ENCODE peak calls at places on chromosome 20, in ten cellular contexts. One of them, this sample, is unnamed.

GRCh38 chr20:23446505-23446904 is 6.2 kb downstream of the CST11 start:
- DNase-seq in GM13977: peak
- DNase-seq in coronary artery: no peak
- DNase-seq in lung: peak
- DNase-seq in fibroblast of the aortic adventitia: peak
- DNase-seq in brain microvascular endothelial cell: peak
- DNase-seq in HFFc6: peak
- DNase-seq in SK-N-SH: peak
- DNase-seq in A549: peak
- DNase-seq in fibroblast of lung: peak
- DNase-seq in this sample: peak

GRCh38 chr20:432677-433299 is 24.7 kb downstream of the RBCK1 start:
- DNase-seq in GM13977: no peak
- DNase-seq in coronary artery: no peak
- DNase-seq in lung: no peak
- DNase-seq in fibroblast of the aortic adventitia: no peak
- DNase-seq in brain microvascular endothelial cell: no peak
- DNase-seq in HFFc6: no peak
- DNase-seq in SK-N-SH: no peak
- DNase-seq in A549: no peak
- DNase-seq in fibroblast of lung: no peak
- DNase-seq in this sample: no peak

GRCh38 chr20:24781061-24781980 is 167.7 kb upstream of the CST7 start:
- DNase-seq in GM13977: no peak
- DNase-seq in coronary artery: no peak
- DNase-seq in lung: no peak
- DNase-seq in fibroblast of the aortic adventitia: peak
- DNase-seq in brain microvascular endothelial cell: no peak
- DNase-seq in HFFc6: peak
- DNase-seq in SK-N-SH: peak
- DNase-seq in A549: peak
- DNase-seq in fibroblast of lung: peak
- DNase-seq in this sample: peak

GRCh38 chr20:5528719-5529256 is 212.0 kb upstream of the PROKR2 start:
- DNase-seq in GM13977: peak
- DNase-seq in coronary artery: no peak
- DNase-seq in lung: peak
- DNase-seq in fibroblast of the aortic adventitia: peak
- DNase-seq in brain microvascular endothelial cell: peak
- DNase-seq in HFFc6: peak
- DNase-seq in SK-N-SH: peak
- DNase-seq in A549: peak
- DNase-seq in fibroblast of lung: peak
- DNase-seq in this sample: peak

GRCh38 chr20:36333841-36334240 is 27.7 kb downstream of the DLGAP4 start:
- DNase-seq in GM13977: no peak
- DNase-seq in coronary artery: no peak
- DNase-seq in lung: no peak
- DNase-seq in fibroblast of the aortic adventitia: no peak
- DNase-seq in brain microvascular endothelial cell: no peak
- DNase-seq in HFFc6: no peak
- DNase-seq in SK-N-SH: no peak
- DNase-seq in A549: no peak
- DNase-seq in fibroblast of lung: no peak
- DNase-seq in this sample: no peak

GRCh38 chr20:33531047-33531877 is 41.4 kb downstream of the CBFA2T2 start:
- DNase-seq in GM13977: no peak
- DNase-seq in coronary artery: no peak
- DNase-seq in lung: no peak
- DNase-seq in fibroblast of the aortic adventitia: peak
- DNase-seq in brain microvascular endothelial cell: no peak
- DNase-seq in HFFc6: no peak
- DNase-seq in SK-N-SH: peak
- DNase-seq in A549: no peak
- DNase-seq in fibroblast of lung: peak
- DNase-seq in this sample: peak

GRCh38 chr20:57638173-57638894 is 18.1 kb upstream of the ZBP1 start:
- DNase-seq in GM13977: no peak
- DNase-seq in coronary artery: no peak
- DNase-seq in lung: peak
- DNase-seq in fibroblast of the aortic adventitia: no peak
- DNase-seq in brain microvascular endothelial cell: peak
- DNase-seq in HFFc6: no peak
- DNase-seq in SK-N-SH: no peak
- DNase-seq in A549: peak
- DNase-seq in fibroblast of lung: no peak
- DNase-seq in this sample: no peak

GRCh38 chr20:10641893-10642292 is 31.9 kb downstream of the JAG1 start:
- DNase-seq in GM13977: no peak
- DNase-seq in coronary artery: peak
- DNase-seq in lung: no peak
- DNase-seq in fibroblast of the aortic adventitia: no peak
- DNase-seq in brain microvascular endothelial cell: no peak
- DNase-seq in HFFc6: no peak
- DNase-seq in SK-N-SH: no peak
- DNase-seq in A549: no peak
- DNase-seq in fibroblast of lung: no peak
- DNase-seq in this sample: no peak

DNA sequence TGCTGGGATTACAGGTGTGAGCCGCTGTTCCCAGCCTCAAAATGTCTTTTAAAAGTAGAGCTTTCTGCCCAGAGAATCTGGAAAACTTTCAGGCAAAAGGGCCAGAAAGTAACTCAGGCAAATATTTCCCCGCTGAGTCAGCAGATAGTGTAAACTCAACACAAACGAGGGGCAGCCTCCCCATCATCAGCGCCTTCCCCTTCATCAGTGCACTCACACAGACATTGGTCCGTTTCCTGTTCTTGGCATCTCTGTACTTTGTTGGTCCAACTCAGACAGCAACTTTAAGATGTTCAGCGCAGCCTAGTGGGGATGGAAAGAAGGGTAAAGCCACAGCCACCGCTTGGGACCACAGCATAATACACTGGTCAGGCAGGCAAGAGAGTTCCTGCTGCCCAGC is 69.5 kb downstream of the CSE1L start:
- DNase-seq in GM13977: no peak
- DNase-seq in coronary artery: no peak
- DNase-seq in lung: no peak
- DNase-seq in fibroblast of the aortic adventitia: peak
- DNase-seq in brain microvascular endothelial cell: peak
- DNase-seq in HFFc6: peak
- DNase-seq in SK-N-SH: no peak
- DNase-seq in A549: no peak
- DNase-seq in fibroblast of lung: peak
- DNase-seq in this sample: no peak
- TF ChIP-seq CTCF in GM13977: no peak
- TF ChIP-seq CTCF in coronary artery: no peak
- TF ChIP-seq CTCF in lung: no peak
- TF ChIP-seq CTCF in fibroblast of the aortic adventitia: peak
- TF ChIP-seq CTCF in brain microvascular endothelial cell: peak
- TF ChIP-seq CTCF in HFFc6: peak
- TF ChIP-seq CTCF in SK-N-SH: no peak
- TF ChIP-seq CTCF in A549: no peak
- TF ChIP-seq CTCF in fibroblast of lung: peak
- TF ChIP-seq CTCF in this sample: no peak

GRCh38 chr20:48728042-48728837 is 99.6 kb downstream of the PREX1 start:
- DNase-seq in GM13977: no peak
- DNase-seq in coronary artery: no peak
- DNase-seq in lung: no peak
- DNase-seq in fibroblast of the aortic adventitia: no peak
- DNase-seq in brain microvascular endothelial cell: no peak
- DNase-seq in HFFc6: no peak
- DNase-seq in SK-N-SH: no peak
- DNase-seq in A549: no peak
- DNase-seq in fibroblast of lung: no peak
- DNase-seq in this sample: no peak
- TF ChIP-seq CTCF in GM13977: peak
- TF ChIP-seq CTCF in coronary artery: no peak
- TF ChIP-seq CTCF in lung: no peak
- TF ChIP-seq CTCF in fibroblast of the aortic adventitia: no peak
- TF ChIP-seq CTCF in brain microvascular endothelial cell: no peak
- TF ChIP-seq CTCF in HFFc6: no peak
- TF ChIP-seq CTCF in SK-N-SH: no peak
- TF ChIP-seq CTCF in A549: no peak
- TF ChIP-seq CTCF in fibroblast of lung: no peak
- TF ChIP-seq CTCF in this sample: no peak

GRCh38 chr20:49593441-49594142 is 25.7 kb upstream of the PTGIS start:
- DNase-seq in GM13977: no peak
- DNase-seq in coronary artery: no peak
- DNase-seq in lung: no peak
- DNase-seq in fibroblast of the aortic adventitia: no peak
- DNase-seq in brain microvascular endothelial cell: no peak
- DNase-seq in HFFc6: no peak
- DNase-seq in SK-N-SH: no peak
- DNase-seq in A549: no peak
- DNase-seq in fibroblast of lung: no peak
- DNase-seq in this sample: no peak

GRCh38 chr20:49594143-49594928 is 26.4 kb upstream of the PTGIS start:
- DNase-seq in GM13977: no peak
- DNase-seq in coronary artery: peak
- DNase-seq in lung: no peak
- DNase-seq in fibroblast of the aortic adventitia: peak
- DNase-seq in brain microvascular endothelial cell: peak
- DNase-seq in HFFc6: peak
- DNase-seq in SK-N-SH: no peak
- DNase-seq in A549: no peak
- DNase-seq in fibroblast of lung: peak
- DNase-seq in this sample: no peak

GRCh38 chr20:49595811-49596545 is 28.0 kb upstream of the PTGIS start:
- DNase-seq in GM13977: no peak
- DNase-seq in coronary artery: no peak
- DNase-seq in lung: no peak
- DNase-seq in fibroblast of the aortic adventitia: peak
- DNase-seq in brain microvascular endothelial cell: peak
- DNase-seq in HFFc6: peak
- DNase-seq in SK-N-SH: no peak
- DNase-seq in A549: no peak
- DNase-seq in fibroblast of lung: no peak
- DNase-seq in this sample: no peak

GRCh38 chr20:49594929-49595311 is 27.0 kb upstream of the PTGIS start:
- DNase-seq in GM13977: no peak
- DNase-seq in coronary artery: no peak
- DNase-seq in lung: no peak
- DNase-seq in fibroblast of the aortic adventitia: no peak
- DNase-seq in brain microvascular endothelial cell: no peak
- DNase-seq in HFFc6: no peak
- DNase-seq in SK-N-SH: no peak
- DNase-seq in A549: no peak
- DNase-seq in fibroblast of lung: no peak
- DNase-seq in this sample: no peak

DNA sequence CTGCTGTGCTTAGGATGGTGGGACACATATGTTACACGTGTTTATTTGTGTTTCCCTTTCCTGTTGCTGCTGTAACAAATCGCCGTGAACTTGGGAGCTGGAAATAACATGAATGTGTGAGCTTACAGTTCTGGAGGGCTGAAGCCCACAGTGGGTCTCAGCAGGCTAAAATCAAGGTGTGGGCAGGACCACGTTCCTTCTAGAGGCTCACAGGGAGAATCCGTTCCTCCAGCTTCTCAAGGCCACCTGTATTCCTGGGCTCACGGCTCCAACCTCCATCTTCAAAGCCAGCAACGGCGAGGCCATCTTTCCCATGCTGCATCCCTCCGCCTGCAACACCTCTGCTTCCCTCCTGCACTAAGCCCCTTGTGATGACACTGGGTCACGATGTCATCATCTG is 27.4 kb upstream of the PTGIS start:
- DNase-seq in GM13977: no peak
- DNase-seq in coronary artery: no peak
- DNase-seq in lung: no peak
- DNase-seq in fibroblast of the aortic adventitia: no peak
- DNase-seq in brain microvascular endothelial cell: no peak
- DNase-seq in HFFc6: no peak
- DNase-seq in SK-N-SH: no peak
- DNase-seq in A549: no peak
- DNase-seq in fibroblast of lung: no peak
- DNase-seq in this sample: no peak
- TF ChIP-seq CTCF in GM13977: no peak
- TF ChIP-seq CTCF in coronary artery: no peak
- TF ChIP-seq CTCF in lung: no peak
- TF ChIP-seq CTCF in fibroblast of the aortic adventitia: no peak
- TF ChIP-seq CTCF in brain microvascular endothelial cell: no peak
- TF ChIP-seq CTCF in HFFc6: no peak
- TF ChIP-seq CTCF in SK-N-SH: no peak
- TF ChIP-seq CTCF in A549: no peak
- TF ChIP-seq CTCF in fibroblast of lung: no peak
- TF ChIP-seq CTCF in this sample: no peak

GRCh38 chr20:62569615-62570014 is 72.7 kb upstream of the SLCO4A1 start:
- DNase-seq in GM13977: no peak
- DNase-seq in coronary artery: no peak
- DNase-seq in lung: no peak
- DNase-seq in fibroblast of the aortic adventitia: no peak
- DNase-seq in brain microvascular endothelial cell: no peak
- DNase-seq in HFFc6: no peak
- DNase-seq in SK-N-SH: no peak
- DNase-seq in A549: no peak
- DNase-seq in fibroblast of lung: no peak
- DNase-seq in this sample: no peak

GRCh38 chr20:62572980-62573379 is 69.3 kb upstream of the SLCO4A1 start:
- DNase-seq in GM13977: no peak
- DNase-seq in coronary artery: no peak
- DNase-seq in lung: no peak
- DNase-seq in fibroblast of the aortic adventitia: no peak
- DNase-seq in brain microvascular endothelial cell: no peak
- DNase-seq in HFFc6: no peak
- DNase-seq in SK-N-SH: no peak
- DNase-seq in A549: no peak
- DNase-seq in fibroblast of lung: no peak
- DNase-seq in this sample: no peak

GRCh38 chr20:62570897-62571666 is 71.2 kb upstream of the SLCO4A1 start:
- DNase-seq in GM13977: no peak
- DNase-seq in coronary artery: no peak
- DNase-seq in lung: no peak
- DNase-seq in fibroblast of the aortic adventitia: no peak
- DNase-seq in brain microvascular endothelial cell: no peak
- DNase-seq in HFFc6: no peak
- DNase-seq in SK-N-SH: no peak
- DNase-seq in A549: no peak
- DNase-seq in fibroblast of lung: no peak
- DNase-seq in this sample: no peak

GRCh38 chr20:62570403-62570802 is 71.9 kb upstream of the SLCO4A1 start:
- DNase-seq in GM13977: no peak
- DNase-seq in coronary artery: no peak
- DNase-seq in lung: no peak
- DNase-seq in fibroblast of the aortic adventitia: no peak
- DNase-seq in brain microvascular endothelial cell: no peak
- DNase-seq in HFFc6: no peak
- DNase-seq in SK-N-SH: no peak
- DNase-seq in A549: no peak
- DNase-seq in fibroblast of lung: no peak
- DNase-seq in this sample: no peak

DNA sequence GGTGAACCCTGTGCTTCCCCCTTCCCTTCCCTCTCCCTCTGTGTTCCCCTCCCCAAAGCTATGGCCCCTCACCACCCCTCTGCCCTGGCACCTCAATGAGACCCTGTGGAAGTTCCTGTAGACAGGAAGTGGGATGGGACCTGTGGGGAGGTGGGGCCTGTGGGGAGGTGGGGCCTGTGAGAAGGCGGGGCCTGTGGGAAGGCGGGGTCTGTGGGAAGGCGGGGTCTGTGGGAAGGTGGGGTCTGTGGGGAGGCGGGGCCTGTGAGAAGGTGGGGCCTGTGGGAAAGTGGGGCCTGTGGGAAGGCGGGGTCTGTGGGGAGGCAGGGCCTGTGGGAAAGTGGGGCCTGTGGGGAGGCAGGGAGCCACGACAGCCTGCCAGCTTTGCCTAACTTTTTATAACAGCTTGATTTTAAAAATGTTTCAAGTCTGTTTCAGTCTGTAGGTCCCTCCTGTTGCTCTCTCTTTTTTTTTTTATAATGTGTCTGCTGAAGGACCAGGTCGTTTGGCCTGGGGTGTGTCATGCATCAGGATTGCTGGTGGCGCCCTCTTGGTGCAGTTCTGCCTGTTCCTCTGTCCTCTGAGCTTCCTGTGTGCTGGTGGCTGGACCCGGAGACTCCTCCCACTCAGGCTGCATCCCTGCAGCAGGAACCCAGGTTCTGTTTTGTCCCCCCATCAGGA is 70.5 kb upstream of the SLCO4A1 start:
- DNase-seq in GM13977: no peak
- DNase-seq in coronary artery: no peak
- DNase-seq in lung: no peak
- DNase-seq in fibroblast of the aortic adventitia: no peak
- DNase-seq in brain microvascular endothelial cell: no peak
- DNase-seq in HFFc6: no peak
- DNase-seq in SK-N-SH: peak
- DNase-seq in A549: peak
- DNase-seq in fibroblast of lung: no peak
- DNase-seq in this sample: no peak
- TF ChIP-seq CTCF in GM13977: peak
- TF ChIP-seq CTCF in coronary artery: no peak
- TF ChIP-seq CTCF in lung: no peak
- TF ChIP-seq CTCF in fibroblast of the aortic adventitia: no peak
- TF ChIP-seq CTCF in brain microvascular endothelial cell: peak
- TF ChIP-seq CTCF in HFFc6: no peak
- TF ChIP-seq CTCF in SK-N-SH: no peak
- TF ChIP-seq CTCF in A549: no peak
- TF ChIP-seq CTCF in fibroblast of lung: no peak
- TF ChIP-seq CTCF in this sample: no peak

This sample was measured in nephron progenitor cell.